ENCODE peak calls at places on chromosome 19, in five cellular contexts. One of them, this sample, is unnamed.

GRCh38 chr19:39409207-39409885 is 2.7 kb downstream of the ZFP36 start:
- DNase-seq in NCI-H2029: peak; percentile 97
- DNase-seq in stimulated activated CD4-positive, alpha-beta T cell treated with anti-CD3 and anti-CD28 coated beads, Interleukin-2, amount 100 ng/mL, for 24 hours: peak; percentile 83
- DNase-seq in HAP-1: peak; percentile 5
- DNase-seq in NCI-H1105: peak; percentile 98
- DNase-seq in this sample: peak; percentile 73

GRCh38 chr19:29170554-29170953 is 42.4 kb downstream of the UQCRFS1 start:
- DNase-seq in NCI-H2029: no peak
- DNase-seq in stimulated activated CD4-positive, alpha-beta T cell treated with anti-CD3 and anti-CD28 coated beads, Interleukin-2, amount 100 ng/mL, for 24 hours: no peak
- DNase-seq in HAP-1: no peak
- DNase-seq in NCI-H1105: no peak
- DNase-seq in this sample: no peak

GRCh38 chr19:1945899-1946298 is 4.9 kb downstream of the CSNK1G2 start:
- DNase-seq in NCI-H2029: no peak
- DNase-seq in stimulated activated CD4-positive, alpha-beta T cell treated with anti-CD3 and anti-CD28 coated beads, Interleukin-2, amount 100 ng/mL, for 24 hours: peak; percentile 38
- DNase-seq in HAP-1: no peak
- DNase-seq in NCI-H1105: no peak
- DNase-seq in this sample: no peak

GRCh38 chr19:47375694-47376588 is 26.8 kb downstream of the DHX34 start:
- DNase-seq in NCI-H2029: no peak
- DNase-seq in stimulated activated CD4-positive, alpha-beta T cell treated with anti-CD3 and anti-CD28 coated beads, Interleukin-2, amount 100 ng/mL, for 24 hours: no peak
- DNase-seq in HAP-1: no peak
- DNase-seq in NCI-H1105: no peak
- DNase-seq in this sample: no peak

GRCh38 chr19:19261350-19262189 is 11.5 kb downstream of the TM6SF2 start:
- DNase-seq in NCI-H2029: no peak
- DNase-seq in stimulated activated CD4-positive, alpha-beta T cell treated with anti-CD3 and anti-CD28 coated beads, Interleukin-2, amount 100 ng/mL, for 24 hours: no peak
- DNase-seq in HAP-1: no peak
- DNase-seq in NCI-H1105: no peak
- DNase-seq in this sample: no peak

GRCh38 chr19:5321851-5322681 is 18.5 kb downstream of the PTPRS start:
- DNase-seq in NCI-H2029: no peak
- DNase-seq in stimulated activated CD4-positive, alpha-beta T cell treated with anti-CD3 and anti-CD28 coated beads, Interleukin-2, amount 100 ng/mL, for 24 hours: peak; percentile 17
- DNase-seq in HAP-1: no peak
- DNase-seq in NCI-H1105: no peak
- DNase-seq in this sample: peak; percentile 18

GRCh38 chr19:45952691-45953505 is 20.8 kb downstream of the NOVA2 start:
- DNase-seq in NCI-H2029: peak; percentile 81
- DNase-seq in stimulated activated CD4-positive, alpha-beta T cell treated with anti-CD3 and anti-CD28 coated beads, Interleukin-2, amount 100 ng/mL, for 24 hours: peak; percentile 61
- DNase-seq in HAP-1: peak; percentile 66
- DNase-seq in NCI-H1105: no peak
- DNase-seq in this sample: peak; percentile 12

GRCh38 chr19:6032381-6032780 is 54.4 kb upstream of the RANBP3 start:
- DNase-seq in NCI-H2029: no peak
- DNase-seq in stimulated activated CD4-positive, alpha-beta T cell treated with anti-CD3 and anti-CD28 coated beads, Interleukin-2, amount 100 ng/mL, for 24 hours: no peak
- DNase-seq in HAP-1: no peak
- DNase-seq in NCI-H1105: no peak
- DNase-seq in this sample: peak; percentile 1

GRCh38 chr19:11410682-11411081 is 8.4 kb downstream of the RGL3 start:
- DNase-seq in NCI-H2029: no peak
- DNase-seq in stimulated activated CD4-positive, alpha-beta T cell treated with anti-CD3 and anti-CD28 coated beads, Interleukin-2, amount 100 ng/mL, for 24 hours: no peak
- DNase-seq in HAP-1: no peak
- DNase-seq in NCI-H1105: no peak
- DNase-seq in this sample: no peak